ENCODE peak calls at places on chromosomes 5 and 9, in nine cellular contexts. C is A549, J is ovary, N is suprapubic skin, B is transverse colon, P is H1, Z is K562, W is HepG2, R is upper lobe of left lung. H is an unnamed sample.

GRCh38 chr9:88087906-88088305 is 50.4 kb downstream of the SPATA31C2 start:
- DNase-seq in C (no peak), J (no peak), N (no peak), B (no peak), P (no peak), Z (no peak), W (no peak), R (no peak), H (no peak)

GRCh38 chr5:89686081-89686765 is 723.3 kb downstream of the CETN3 start:
- DNase-seq in C (no peak), J (no peak), N (no peak), B (no peak), P (no peak), Z (no peak), W (no peak), R (no peak), H (no peak)

GRCh38 chr5:10695055-10695649 is 65.9 kb downstream of the DAP start:
- DNase-seq in C (peak; percentile 75), J (peak; percentile 76), N (no peak), B (peak; percentile 75), P (no peak), Z (no peak), W (peak; percentile 16), R (peak; percentile 87), H (peak; percentile 86)

GRCh38 chr9:91119147-91119546 is 242.6 kb downstream of the AUH start:
- DNase-seq in C (no peak), J (no peak), N (no peak), B (no peak), P (no peak), Z (no peak), W (no peak), R (no peak), H (no peak)

GRCh38 chr5:13956441-13956840 is 12.0 kb upstream of the DNAH5 start:
- DNase-seq in C (no peak), J (no peak), N (no peak), B (no peak), P (no peak), Z (no peak), W (no peak), R (no peak), H (no peak)

GRCh38 chr5:163565492-163565891 is 60.1 kb downstream of the MAT2B start:
- DNase-seq in C (no peak), J (no peak), N (no peak), B (no peak), P (no peak), Z (no peak), W (no peak), R (no peak), H (no peak)

GRCh38 chr9:20564650-20565049 is 57.6 kb downstream of the MLLT3 start:
- DNase-seq in C (no peak), J (no peak), N (no peak), B (no peak), P (no peak), Z (no peak), W (no peak), R (no peak), H (no peak)

GRCh38 chr5:64637837-64638443 is 52.4 kb upstream of the SHISAL2B start:
- DNase-seq in C (peak; percentile 3), J (no peak), N (no peak), B (no peak), P (no peak), Z (no peak), W (no peak), R (no peak), H (no peak)

GRCh38 chr5:155905359-155905758 is 421.6 kb upstream of the SGCD start:
- DNase-seq in C (no peak), J (no peak), N (no peak), B (no peak), P (no peak), Z (no peak), W (no peak), R (no peak), H (no peak)

GRCh38 chr5:51389582-51390463 is 6.6 kb downstream of the ISL1 start:
- DNase-seq in C (no peak), J (no peak), N (no peak), B (no peak), P (no peak), Z (no peak), W (no peak), R (peak; percentile 66), H (no peak)

GRCh38 chr5:143749581-143750204 is 62.3 kb upstream of the HMHB1 start:
- DNase-seq in C (no peak), J (no peak), N (no peak), B (no peak), P (no peak), Z (no peak), W (peak; percentile 25), R (no peak), H (no peak)

GRCh38 chr9:119164716-119165115 is 204.5 kb downstream of the BRINP1 start:
- DNase-seq in C (no peak), J (no peak), N (no peak), B (no peak), P (no peak), Z (no peak), W (no peak), R (no peak), H (no peak)

GRCh38 chr5:138095100-138095907 is 11.5 kb downstream of the WNT8A start:
- DNase-seq in C (no peak), J (no peak), N (no peak), B (no peak), P (no peak), Z (no peak), W (peak; percentile 86), R (no peak), H (no peak)

GRCh38 chr9:108033976-108034964 is 544.7 kb upstream of the KLF4 start:
- DNase-seq in C (no peak), J (peak; percentile 58), N (no peak), B (no peak), P (no peak), Z (no peak), W (no peak), R (no peak), H (peak; percentile 83)

GRCh38 chr5:139275536-139276297 is 17.8 kb upstream of the MATR3 start:
- DNase-seq in C (no peak), J (no peak), N (no peak), B (peak; percentile 34), P (no peak), Z (peak; percentile 20), W (peak; percentile 30), R (no peak), H (no peak)

GRCh38 chr9:37812773-37813379 is 12.3 kb downstream of the DCAF10 start:
- DNase-seq in C (no peak), J (no peak), N (no peak), B (no peak), P (no peak), Z (no peak), W (no peak), R (no peak), H (no peak)

GRCh38 chr9:125106285-125106893 is 36.9 kb downstream of the SCAI start:
- DNase-seq in C (no peak), J (no peak), N (no peak), B (no peak), P (no peak), Z (no peak), W (no peak), R (no peak), H (no peak)

GRCh38 chr5:172699999-172700685 is 59.1 kb downstream of the NEURL1B start:
- DNase-seq in C (no peak), J (peak; percentile 72), N (no peak), B (no peak), P (no peak), Z (no peak), W (no peak), R (no peak), H (peak; percentile 64)
- TF ChIP-seq EP300 in C (no peak), J (no peak), N (no peak), B (no peak), P (no peak), Z (no peak), W (no peak), R (no peak), H (no peak)

GRCh38 chr5:103562453-103563157 is at the start of gene NUDT12:
- DNase-seq in C (peak; percentile 54), J (peak; percentile 78), N (peak; percentile 80), B (peak; percentile 59), P (no peak), Z (peak; percentile 90), W (peak; percentile 39), R (peak; percentile 90), H (peak; percentile 79)
- TF ChIP-seq POLR2A in C (peak; percentile 4), J (peak; percentile 47), N (peak; percentile 22), B (peak; percentile 52), P (peak; percentile 64), Z (peak; percentile 83), W (peak; percentile 65), R (no peak), H (peak; percentile 18)

GRCh38 chr5:146538441-146538840 is 22.5 kb upstream of the GPR151 start:
- DNase-seq in C (no peak), J (no peak), N (no peak), B (no peak), P (no peak), Z (no peak), W (peak; percentile 50), R (no peak), H (no peak)
- TF ChIP-seq EP300 in C (no peak), J (no peak), N (no peak), B (no peak), P (no peak), Z (no peak), W (no peak), R (no peak), H (no peak)

GRCh38 chr5:102759289-102759688 is 4.2 kb downstream of the PAM start:
- DNase-seq in C (no peak), J (no peak), N (no peak), B (no peak), P (no peak), Z (no peak), W (no peak), R (no peak), H (no peak)

GRCh38 chr5:102754499-102755424 is at the start of gene PAM:
- DNase-seq in C (peak; percentile 49), J (peak; percentile 81), N (peak; percentile 86), B (peak; percentile 80), P (no peak), Z (peak; percentile 62), W (peak; percentile 36), R (peak; percentile 96), H (peak; percentile 88)

GRCh38 chr5:102758576-102758975 is 3.5 kb downstream of the PAM start:
- DNase-seq in C (no peak), J (no peak), N (no peak), B (no peak), P (no peak), Z (no peak), W (no peak), R (no peak), H (no peak)

GRCh38 chr5:102753889-102754498 is 1.1 kb upstream of the PAM start:
- DNase-seq in C (no peak), J (no peak), N (no peak), B (no peak), P (no peak), Z (no peak), W (no peak), R (peak; percentile 74), H (no peak)

DNA sequence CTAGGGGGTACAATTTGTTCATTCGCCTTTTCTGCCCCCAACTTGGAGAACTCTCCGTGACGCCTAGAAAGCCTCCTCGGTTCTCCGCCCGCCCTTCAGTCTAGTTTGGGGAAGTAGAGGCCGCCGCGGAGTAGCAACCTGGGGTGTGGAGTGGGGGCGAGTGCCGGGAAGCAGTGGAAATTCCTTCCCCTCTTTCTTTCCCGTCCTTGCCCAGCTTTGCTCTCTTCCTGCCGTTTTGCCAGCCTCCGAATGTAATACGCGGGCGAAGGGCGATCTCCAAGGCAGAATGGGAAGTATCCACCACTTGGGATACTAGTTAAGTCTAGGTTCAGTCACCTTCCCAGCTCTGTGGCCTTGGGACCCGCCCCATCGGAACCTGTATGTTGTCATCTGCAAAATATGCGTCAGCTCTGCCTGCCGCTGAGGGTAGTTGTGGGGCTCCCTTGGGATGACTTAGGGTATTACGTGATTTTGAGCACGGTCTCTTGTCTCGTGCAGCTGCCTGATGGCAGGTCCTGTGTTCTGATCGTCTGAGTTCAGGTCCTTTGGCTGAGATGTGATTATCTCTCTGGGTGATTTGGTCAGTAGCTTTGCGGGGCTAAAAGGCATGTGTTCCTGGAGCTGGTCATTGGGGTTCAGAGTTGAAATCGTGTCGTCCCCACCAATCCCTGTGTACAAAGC is 726 bp downstream of the PAM start:
- DNase-seq in C (peak; percentile 50), J (peak; percentile 59), N (peak; percentile 84), B (peak; percentile 74), P (no peak), Z (peak; percentile 18), W (peak; percentile 76), R (peak; percentile 17), H (peak; percentile 88)
- TF ChIP-seq POLR2A in C (no peak), J (peak; percentile 34), N (peak; percentile 68), B (peak; percentile 30), P (no peak), Z (no peak), W (no peak), R (no peak), H (no peak)